ENCODE peak calls at places on chromosomes 5 and 9, in seven cellular contexts. A is NB4, O is sigmoid colon, M is right lobe of liver, R is transverse colon, B is heart left ventricle, S is ovary. N is an unnamed sample.

GRCh38 chr5:102231693-102232619 is 64.1 kb downstream of the SLCO4C1 start:
- DNase-seq in A (no peak), O (no peak), M (no peak), R (no peak), B (no peak), S (no peak), N (no peak)

GRCh38 chr9:121233906-121234901 is 32.5 kb upstream of the RAB14 start:
- DNase-seq in A (peak), O (no peak), M (no peak), R (no peak), B (no peak), S (no peak), N (no peak)

GRCh38 chr9:74645007-74645639 is 148.0 kb downstream of the RORB start:
- DNase-seq in A (peak), O (no peak), M (no peak), R (no peak), B (no peak), S (no peak), N (no peak)

GRCh38 chr5:137292461-137293025 is 206.6 kb downstream of the SPOCK1 start:
- DNase-seq in A (no peak), O (no peak), M (no peak), R (peak), B (no peak), S (no peak), N (no peak)

GRCh38 chr5:172144931-172145869 is 42.8 kb downstream of the STK10 start:
- DNase-seq in A (no peak), O (no peak), M (no peak), R (no peak), B (no peak), S (no peak), N (no peak)

GRCh38 chr5:167355370-167355769 is 936.1 kb upstream of the WWC1 start:
- DNase-seq in A (no peak), O (no peak), M (no peak), R (no peak), B (no peak), S (no peak), N (no peak)

GRCh38 chr9:93196095-93197055 is 12.4 kb downstream of the WNK2 start:
- DNase-seq in A (no peak), O (no peak), M (peak), R (peak), B (no peak), S (no peak), N (no peak)

GRCh38 chr9:127720031-127720864 is 4.4 kb downstream of the TTC16 start:
- DNase-seq in A (peak), O (no peak), M (no peak), R (no peak), B (no peak), S (no peak), N (no peak)

GRCh38 chr9:91896513-91897121 is 53.4 kb downstream of the ROR2 start:
- DNase-seq in A (peak), O (peak), M (peak), R (peak), B (no peak), S (peak), N (no peak)

GRCh38 chr5:28398185-28398584 is 1359.8 kb upstream of the CDH9 start:
- DNase-seq in A (no peak), O (no peak), M (no peak), R (no peak), B (no peak), S (no peak), N (no peak)

GRCh38 chr9:92275541-92275940 is 18.0 kb downstream of the IARS1 start:
- DNase-seq in A (peak), O (no peak), M (no peak), R (no peak), B (no peak), S (no peak), N (no peak)

GRCh38 chr5:54772232-54773168 is 212.9 kb downstream of the ESM1 start:
- DNase-seq in A (no peak), O (no peak), M (no peak), R (no peak), B (no peak), S (no peak), N (no peak)

GRCh38 chr5:66807743-66808142 is 211.6 kb downstream of the MAST4 start:
- DNase-seq in A (peak), O (no peak), M (no peak), R (peak), B (no peak), S (no peak), N (no peak)

GRCh38 chr5:53362521-53362941 is 117.9 kb upstream of the FST start:
- DNase-seq in A (no peak), O (no peak), M (no peak), R (no peak), B (no peak), S (no peak), N (no peak)

GRCh38 chr9:75974006-75974766 is 83.7 kb downstream of the PCSK5 start:
- DNase-seq in A (no peak), O (no peak), M (no peak), R (no peak), B (no peak), S (no peak), N (no peak)

GRCh38 chr5:153699035-153699434 is 208.6 kb downstream of the GRIA1 start:
- DNase-seq in A (no peak), O (no peak), M (no peak), R (no peak), B (no peak), S (no peak), N (no peak)

GRCh38 chr5:16618138-16618897 is 1.5 kb upstream of the RETREG1 start:
- DNase-seq in A (no peak), O (no peak), M (no peak), R (no peak), B (no peak), S (no peak), N (no peak)

GRCh38 chr5:138352071-138352721 is at the start of gene KDM3B:
- DNase-seq in A (peak), O (peak), M (peak), R (peak), B (peak), S (peak), N (peak)

GRCh38 chr5:963673-964531 is 44.7 kb upstream of the NKD2 start:
- DNase-seq in A (peak), O (no peak), M (no peak), R (no peak), B (peak), S (no peak), N (no peak)

GRCh38 chr5:2383678-2384025 is 367.8 kb downstream of the IRX2 start:
- DNase-seq in A (no peak), O (no peak), M (no peak), R (no peak), B (no peak), S (no peak), N (no peak)

GRCh38 chr5:143200781-143201398 is 202.6 kb downstream of the NR3C1 start:
- DNase-seq in A (peak), O (no peak), M (no peak), R (no peak), B (peak), S (no peak), N (no peak)

GRCh38 chr9:79570449-79571308 is 1.1 kb upstream of the TLE4 start:
- DNase-seq in A (peak), O (peak), M (peak), R (peak), B (peak), S (peak), N (peak)

GRCh38 chr9:95907794-95908193 is 32.3 kb downstream of the ERCC6L2 start:
- DNase-seq in A (peak), O (no peak), M (no peak), R (no peak), B (no peak), S (no peak), N (no peak)

GRCh38 chr9:132670359-132670815 is at the start of gene GTF3C4:
- DNase-seq in A (peak), O (peak), M (peak), R (peak), B (peak), S (peak), N (peak)

GRCh38 chr9:117160254-117160653 is 254.6 kb downstream of the ASTN2 start:
- DNase-seq in A (peak), O (no peak), M (no peak), R (no peak), B (no peak), S (no peak), N (no peak)

DNA sequence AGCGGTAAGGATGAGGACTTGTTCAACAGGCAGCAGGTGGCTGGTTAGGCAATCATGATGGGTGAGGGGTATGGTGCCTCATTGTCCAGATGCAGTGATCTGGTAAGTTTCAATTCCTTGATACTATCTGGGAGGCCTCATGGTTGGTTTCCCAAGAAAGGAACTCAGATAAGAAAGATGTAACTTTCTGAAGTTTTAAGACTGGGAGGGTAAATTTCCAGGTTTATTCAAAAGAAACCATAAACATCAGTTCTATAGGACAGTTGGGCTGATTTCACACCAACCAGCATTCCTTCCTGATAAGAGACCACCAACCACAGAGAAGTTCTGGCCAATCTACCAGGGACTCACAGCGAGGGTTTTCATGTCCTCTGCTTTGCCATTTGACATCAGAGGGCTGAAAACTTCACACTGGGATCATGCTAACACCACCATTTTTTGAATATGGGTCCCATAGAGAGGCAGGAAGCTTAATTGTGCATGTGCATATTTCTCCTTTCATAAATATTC is 773 bp upstream of the AGGF1 start:
- DNase-seq in A (peak), O (no peak), M (no peak), R (no peak), B (no peak), S (no peak), N (no peak)
- H3K4me3 ChIP-seq in A (no peak), O (peak), M (no peak), R (no peak), B (no peak), S (no peak), N (no peak)

GRCh38 chr9:137217276-137218211 is 4.5 kb downstream of the RNF208 start:
- DNase-seq in A (no peak), O (no peak), M (no peak), R (peak), B (peak), S (peak), N (no peak)

GRCh38 chr9:137218212-137218753 is 3.8 kb downstream of the RNF208 start:
- DNase-seq in A (no peak), O (no peak), M (no peak), R (no peak), B (no peak), S (no peak), N (no peak)

GRCh38 chr9:137220317-137221094 is 1.5 kb downstream of the RNF208 start:
- DNase-seq in A (no peak), O (no peak), M (no peak), R (no peak), B (no peak), S (no peak), N (no peak)

GRCh38 chr9:137219757-137220316 is 2.2 kb downstream of the RNF208 start:
- DNase-seq in A (no peak), O (no peak), M (no peak), R (no peak), B (no peak), S (no peak), N (no peak)

DNA sequence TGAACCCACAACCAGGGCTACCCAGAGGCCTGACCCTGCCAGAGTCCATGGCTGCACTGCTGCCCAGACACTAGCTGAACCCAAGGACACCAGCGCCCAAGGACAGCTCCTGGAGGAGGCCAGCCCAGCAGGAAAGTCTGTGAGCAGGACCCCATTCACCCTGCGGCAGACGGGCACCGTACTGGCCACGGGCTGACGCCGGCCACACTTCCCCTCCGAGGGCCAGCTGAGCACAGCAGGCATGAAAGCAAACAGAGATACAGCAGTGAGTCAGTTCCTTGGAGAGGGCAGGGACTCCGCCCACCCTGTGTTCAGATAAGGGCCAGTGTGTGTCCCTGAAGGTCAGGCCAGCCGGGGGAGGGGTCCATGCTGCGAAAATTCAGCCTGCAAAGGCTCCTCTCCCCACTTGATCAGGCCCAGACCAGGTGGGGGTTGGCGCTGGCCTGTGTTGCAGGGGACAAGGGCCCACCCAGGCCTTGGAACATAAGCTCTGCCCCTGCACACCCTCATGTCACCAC is 3.2 kb downstream of the RNF208 start:
- DNase-seq in A (peak), O (no peak), M (no peak), R (peak), B (no peak), S (no peak), N (no peak)
- TF ChIP-seq POLR2A in A (no peak), O (no peak), M (no peak), R (peak), B (no peak), S (no peak), N (no peak)

GRCh38 chr5:178120661-178121357 is 7.5 kb downstream of the N4BP3 start:
- DNase-seq in A (peak), O (peak), M (peak), R (peak), B (peak), S (peak), N (no peak)
- H3K4me3 ChIP-seq in A (no peak), O (peak), M (no peak), R (peak), B (no peak), S (peak), N (peak)

GRCh38 chr9:35758475-35759050 is 4.5 kb upstream of the MSMP start:
- DNase-seq in A (no peak), O (no peak), M (no peak), R (no peak), B (no peak), S (no peak), N (no peak)

GRCh38 chr9:35756275-35756742 is 2.2 kb upstream of the MSMP start:
- DNase-seq in A (no peak), O (peak), M (peak), R (peak), B (peak), S (peak), N (no peak)

GRCh38 chr9:35756743-35757526 is 2.9 kb upstream of the MSMP start:
- DNase-seq in A (peak), O (peak), M (peak), R (peak), B (peak), S (peak), N (no peak)

GRCh38 chr9:35759795-35760194 is 5.7 kb upstream of the MSMP start:
- DNase-seq in A (no peak), O (no peak), M (no peak), R (no peak), B (no peak), S (no peak), N (no peak)

GRCh38 chr9:35757527-35758275 is 3.6 kb upstream of the MSMP start:
- DNase-seq in A (no peak), O (no peak), M (no peak), R (no peak), B (no peak), S (no peak), N (no peak)
- TF ChIP-seq POLR2A in A (no peak), O (no peak), M (peak), R (no peak), B (no peak), S (no peak), N (no peak)

N was measured in esophagus squamous epithelium.